ENCODE peak calls at places on chromosomes 2 and 18, in eight cellular contexts. D, F, I, R, U, B, Z and Y are unnamed samples.

GRCh38 chr18:45657357-45658335 is 42.4 kb downstream of the SLC14A2 start:
- DNase-seq in D (no peak), F (no peak), I (no peak), R (peak; percentile 78), U (no peak), B (no peak), Z (no peak), Y (no peak)

GRCh38 chr2:151178187-151178586 is 83.5 kb downstream of the RBM43 start:
- DNase-seq in D (no peak), F (no peak), I (no peak), R (no peak), U (no peak), B (no peak), Z (no peak), Y (no peak)

GRCh38 chr18:24023185-24023814 is 8.7 kb downstream of the TTC39C start:
- DNase-seq in D (no peak), F (peak; percentile 53), I (no peak), R (no peak), U (no peak), B (peak; percentile 89), Z (no peak), Y (no peak)

GRCh38 chr2:61328707-61329251 is 142.1 kb downstream of the USP34 start:
- DNase-seq in D (no peak), F (no peak), I (no peak), R (peak; percentile 34), U (no peak), B (no peak), Z (no peak), Y (peak; percentile 31)

GRCh38 chr2:148814143-148814852 is 60.7 kb upstream of the KIF5C start:
- DNase-seq in D (no peak), F (no peak), I (no peak), R (peak; percentile 27), U (peak; percentile 30), B (peak; percentile 86), Z (peak; percentile 33), Y (no peak)

GRCh38 chr2:157349949-157350510 is 24.4 kb upstream of the ERMN start:
- DNase-seq in D (no peak), F (no peak), I (no peak), R (peak; percentile 84), U (no peak), B (no peak), Z (no peak), Y (no peak)

GRCh38 chr2:30722936-30723725 is 84.1 kb downstream of the CAPN13 start:
- DNase-seq in D (peak; percentile 20), F (no peak), I (no peak), R (no peak), U (peak; percentile 20), B (no peak), Z (no peak), Y (no peak)

GRCh38 chr2:220787251-220787650 is 784.9 kb downstream of the EPHA4 start:
- DNase-seq in D (no peak), F (no peak), I (no peak), R (peak; percentile 35), U (no peak), B (no peak), Z (no peak), Y (no peak)

GRCh38 chr2:9095690-9096089 is 92.2 kb upstream of the MBOAT2 start:
- DNase-seq in D (no peak), F (peak; percentile 63), I (peak; percentile 86), R (peak; percentile 50), U (peak; percentile 67), B (no peak), Z (peak; percentile 60), Y (peak; percentile 88)

GRCh38 chr2:38505779-38506178 is 96.9 kb downstream of the HNRNPLL start:
- DNase-seq in D (no peak), F (no peak), I (peak; percentile 64), R (peak; percentile 93), U (no peak), B (no peak), Z (peak; percentile 32), Y (no peak)

GRCh38 chr18:22427797-22428549 is 10.3 kb upstream of the CTAGE1 start:
- DNase-seq in D (no peak), F (no peak), I (peak; percentile 57), R (no peak), U (no peak), B (no peak), Z (no peak), Y (no peak)

GRCh38 chr18:79755496-79756142 is 42.1 kb upstream of the KCNG2 start:
- DNase-seq in D (peak; percentile 48), F (no peak), I (no peak), R (no peak), U (no peak), B (no peak), Z (no peak), Y (peak; percentile 15)

GRCh38 chr2:233953106-233953801 is 36.1 kb downstream of the TRPM8 start:
- DNase-seq in D (no peak), F (no peak), I (no peak), R (no peak), U (no peak), B (no peak), Z (no peak), Y (no peak)

GRCh38 chr2:16277117-16277516 is 336.8 kb downstream of the MYCN start:
- DNase-seq in D (no peak), F (no peak), I (no peak), R (no peak), U (no peak), B (no peak), Z (no peak), Y (no peak)

GRCh38 chr2:240255811-240256703 is 115.6 kb upstream of the OTOS start:
- DNase-seq in D (no peak), F (peak; percentile 57), I (peak; percentile 45), R (no peak), U (peak; percentile 23), B (peak; percentile 94), Z (no peak), Y (no peak)

GRCh38 chr2:147331790-147332419 is 512.9 kb upstream of the ACVR2A start:
- DNase-seq in D (no peak), F (peak; percentile 73), I (no peak), R (peak; percentile 61), U (peak; percentile 34), B (no peak), Z (no peak), Y (no peak)

GRCh38 chr2:179898873-179899272 is 37.5 kb upstream of the ZNF385B start:
- DNase-seq in D (no peak), F (peak; percentile 73), I (no peak), R (peak; percentile 47), U (no peak), B (no peak), Z (no peak), Y (no peak)

GRCh38 chr2:86413296-86414085 is 27.7 kb upstream of the KDM3A start:
- DNase-seq in D (no peak), F (no peak), I (no peak), R (no peak), U (no peak), B (peak; percentile 59), Z (no peak), Y (no peak)
- H3K4me3 ChIP-seq in D (no peak overlapping the region), F (no peak overlapping the region), I (no peak overlapping the region), R (peak overlapping the region; percentile 5), U (no peak overlapping the region), B (no peak overlapping the region), Z (peak overlapping the region; percentile 5), Y (no peak overlapping the region)

DNA sequence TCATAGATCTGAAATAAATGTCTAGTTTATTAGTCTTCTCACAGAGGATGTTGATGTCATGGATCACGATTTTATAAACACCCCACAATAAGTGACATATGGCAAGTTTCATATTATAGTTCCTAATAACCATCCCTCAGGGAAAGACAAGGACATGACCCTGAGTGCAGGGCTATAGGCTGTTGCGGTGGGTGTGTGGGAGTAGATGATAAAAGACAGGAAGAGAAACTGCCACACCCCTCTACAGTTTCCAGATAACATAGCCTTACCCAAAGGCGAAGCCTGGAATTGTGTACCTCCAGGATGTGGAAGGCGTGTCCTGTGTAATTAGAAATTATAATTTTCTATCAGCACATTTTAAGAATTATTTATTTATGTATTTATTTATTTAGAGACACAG is 2.4 kb upstream of the NEDD4L start:
- DNase-seq in D (no peak), F (no peak), I (no peak), R (no peak), U (no peak), B (no peak), Z (no peak), Y (no peak)
- H3K27ac ChIP-seq in D (no peak overlapping the region), F (no peak overlapping the region), I (no peak overlapping the region), R (no peak overlapping the region), U (no peak overlapping the region), B (no peak overlapping the region), Z (no peak overlapping the region), Y (no peak overlapping the region)

DNA sequence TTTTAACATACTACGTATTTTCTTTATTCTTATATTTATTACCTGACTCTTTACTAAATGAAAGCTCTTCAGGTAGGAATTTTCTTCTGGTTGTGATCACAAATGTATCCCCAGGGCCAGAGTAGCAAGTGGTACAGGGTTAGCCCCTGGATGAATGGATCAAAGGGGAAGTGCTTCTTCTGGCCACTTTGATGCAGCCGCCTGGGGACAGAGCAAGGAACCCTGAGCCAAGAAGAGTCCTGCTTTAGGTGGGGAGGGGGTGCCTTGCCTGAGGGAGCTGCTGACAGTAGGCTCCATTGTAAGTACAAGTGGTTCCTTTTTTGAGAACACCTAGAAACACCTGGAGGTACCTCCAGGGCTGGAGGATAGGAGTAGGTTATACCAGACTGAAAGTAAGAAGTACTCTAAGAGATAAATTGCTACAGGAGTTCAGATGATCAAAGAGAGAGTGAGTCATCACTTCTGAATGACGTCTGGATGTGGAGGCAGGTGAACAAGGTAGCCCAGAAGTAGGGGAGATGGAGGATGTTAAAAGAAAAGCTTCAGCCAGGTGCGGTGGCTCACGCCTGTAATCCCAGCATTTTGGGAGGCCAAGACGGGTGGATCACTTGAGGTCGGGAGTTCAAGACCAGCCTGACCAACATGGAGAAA is 82.4 kb downstream of the SOCS6 start:
- DNase-seq in D (no peak), F (no peak), I (no peak), R (no peak), U (no peak), B (peak; percentile 43), Z (no peak), Y (no peak)
- H3K4me3 ChIP-seq in D (no peak overlapping the region), F (no peak overlapping the region), I (no peak overlapping the region), R (no peak overlapping the region), U (no peak overlapping the region), B (no peak overlapping the region), Z (no peak overlapping the region), Y (no peak overlapping the region)

DNA sequence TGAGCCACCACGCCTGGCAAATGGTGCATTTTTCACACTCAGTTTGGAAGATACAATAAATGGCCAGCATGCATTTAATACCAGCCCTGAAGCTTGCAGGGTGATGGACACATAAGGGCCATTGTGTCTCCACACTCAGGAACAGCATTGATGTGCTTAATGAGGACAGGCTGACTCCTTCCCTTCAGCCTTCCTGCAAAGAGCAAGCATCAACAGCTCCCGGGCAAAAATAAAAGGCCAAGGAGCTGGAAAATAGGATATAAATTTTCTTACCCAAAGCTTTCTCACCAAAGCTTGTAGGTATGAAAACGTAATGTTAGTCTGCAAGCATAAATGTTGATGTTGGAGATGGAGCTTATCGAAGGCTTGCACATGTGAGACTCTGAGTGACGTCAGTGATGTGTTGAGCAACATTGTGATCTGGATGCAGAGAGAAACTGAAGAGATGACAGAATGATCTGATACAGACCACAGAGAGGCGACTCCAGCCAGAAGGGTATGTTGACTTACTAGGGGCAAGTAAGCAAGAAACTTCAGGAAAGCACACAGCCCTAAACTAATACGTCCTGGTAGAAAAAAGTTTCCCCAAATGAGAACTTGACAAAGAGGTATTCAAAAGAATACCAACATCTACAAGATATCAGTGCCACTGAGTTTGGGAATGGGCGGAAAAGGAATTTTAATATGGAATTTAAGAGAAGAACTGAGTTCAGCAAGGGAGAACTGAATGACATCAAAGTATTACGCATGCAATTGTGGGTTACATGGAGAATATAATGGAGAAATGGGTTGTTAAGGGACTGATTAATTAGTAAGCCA is 256.5 kb downstream of the TGIF1 start:
- DNase-seq in D (no peak), F (no peak), I (no peak), R (peak; percentile 25), U (no peak), B (no peak), Z (no peak), Y (no peak)
- H3K27ac ChIP-seq in D (no peak overlapping the region), F (no peak overlapping the region), I (no peak overlapping the region), R (no peak overlapping the region), U (no peak overlapping the region), B (no peak overlapping the region), Z (no peak overlapping the region), Y (no peak overlapping the region)